ENCODE peak calls at places on chromosomes 11 and 22, in seven cellular contexts. T is posterior vena cava; L is pons; I is neural progenitor cell; Z is posterior cingulate gyrus; A is stimulated activated CD4-positive, alpha-beta T cell treated with anti-CD3 and anti-CD28 coated beads, Interleukin-12 subunit alpha, Interleukin-12 subunit beta, amount 100 ng/mL, for 48 hours; B is cerebellum. Q is an unnamed sample.
A peak's percentile ranks its signal among the peaks of the same experiment; 100 is the strongest.

GRCh38 chr11:1453611-1454386 is 32.8 kb downstream of the MOB2 start:
- DNase-seq in T (no peak), L (no peak), I (peak; percentile 73), Z (no peak), A (no peak), B (no peak), Q (no peak)

GRCh38 chr11:47924184-47924671 is 56.1 kb upstream of the PTPRJ start:
- DNase-seq in T (peak; percentile 74), L (no peak), I (no peak), Z (no peak), A (no peak), B (no peak), Q (no peak)

GRCh38 chr11:114195981-114196731 is 100.0 kb upstream of the NNMT start:
- DNase-seq in T (no peak), L (no peak), I (no peak), Z (no peak), A (no peak), B (no peak), Q (no peak)

GRCh38 chr11:43988040-43988793 is 45.8 kb downstream of the C11orf96 start:
- DNase-seq in T (no peak), L (no peak), I (no peak), Z (no peak), A (no peak), B (no peak), Q (no peak)

GRCh38 chr11:27118371-27118770 is 77.8 kb downstream of the BBOX1 start:
- DNase-seq in T (no peak), L (no peak), I (no peak), Z (no peak), A (no peak), B (no peak), Q (no peak)

GRCh38 chr11:69295995-69296889 is 2.3 kb downstream of the MYEOV start:
- DNase-seq in T (peak; percentile 89), L (peak; percentile 41), I (no peak), Z (no peak), A (no peak), B (no peak), Q (no peak)

GRCh38 chr11:6258571-6258998 is 1.1 kb upstream of the CCKBR start:
- DNase-seq in T (no peak), L (no peak), I (peak; percentile 64), Z (peak; percentile 47), A (no peak), B (peak; percentile 51), Q (no peak)

GRCh38 chr11:16191212-16191851 is 165.0 kb downstream of the SOX6 start:
- DNase-seq in T (no peak), L (peak; percentile 81), I (no peak), Z (no peak), A (no peak), B (no peak), Q (no peak)

GRCh38 chr11:71185411-71185810 is 67.0 kb downstream of the SHANK2 start:
- DNase-seq in T (no peak), L (no peak), I (no peak), Z (no peak), A (no peak), B (no peak), Q (no peak)

GRCh38 chr11:46322759-46323158 is 24.5 kb upstream of the DGKZ start:
- DNase-seq in T (no peak), L (no peak), I (peak; percentile 27), Z (no peak), A (no peak), B (no peak), Q (no peak)

GRCh38 chr11:25924586-25924985 is 407.3 kb upstream of the ANO3 start:
- DNase-seq in T (no peak), L (no peak), I (no peak), Z (no peak), A (no peak), B (no peak), Q (no peak)

GRCh38 chr22:24325105-24325757 is 54.6 kb downstream of the SPECC1L start:
- DNase-seq in T (no peak), L (peak; percentile 86), I (peak; percentile 48), Z (no peak), A (peak; percentile 13), B (peak; percentile 46), Q (peak; percentile 99)